ENCODE peak calls at places on chromosomes 11 and 22, in ten cellular contexts. Y is IMR-90; U is body of pancreas; E is breast epithelium; D is AG04450; Q is lung; H is activated CD8-positive, alpha-beta T cell treated with anti-CD3 and anti-CD28 coated beads for 36 hours; J is H9; X is H1; C is OCI-LY7. T is an unnamed sample.

GRCh38 chr22:49960967-49961600 is 512 bp downstream of the PIM3 start:
- DNase-seq in Y (no peak), U (peak), E (peak), D (no peak), Q (peak), H (peak), J (no peak), X (no peak), C (peak), T (no peak)

GRCh38 chr11:77381749-77382693 is 80.5 kb upstream of the GDPD4 start:
- DNase-seq in Y (peak), U (no peak), E (no peak), D (peak), Q (no peak), H (no peak), J (no peak), X (no peak), C (no peak), T (no peak)

GRCh38 chr22:50434849-50435700 is 39.8 kb downstream of the SBF1 start:
- DNase-seq in Y (no peak), U (no peak), E (peak), D (no peak), Q (no peak), H (no peak), J (no peak), X (no peak), C (no peak), T (no peak)

GRCh38 chr22:28656156-28656555 is 23.5 kb downstream of the TTC28 start:
- DNase-seq in Y (no peak), U (no peak), E (no peak), D (no peak), Q (no peak), H (no peak), J (no peak), X (no peak), C (no peak), T (no peak)

GRCh38 chr11:83249972-83250593 is 36.1 kb downstream of the CCDC90B start:
- DNase-seq in Y (peak), U (no peak), E (no peak), D (peak), Q (no peak), H (peak), J (no peak), X (no peak), C (peak), T (no peak)

GRCh38 chr11:8006349-8006977 is 19.3 kb downstream of the EIF3F start:
- DNase-seq in Y (peak), U (peak), E (peak), D (peak), Q (peak), H (peak), J (peak), X (no peak), C (peak), T (peak)

GRCh38 chr11:9089061-9089460 is 2.3 kb downstream of the SCUBE2 start:
- DNase-seq in Y (no peak), U (no peak), E (no peak), D (no peak), Q (no peak), H (no peak), J (no peak), X (no peak), C (no peak), T (no peak)

GRCh38 chr11:107562647-107563208 is 2.8 kb downstream of the ALKBH8 start:
- DNase-seq in Y (peak), U (no peak), E (no peak), D (no peak), Q (no peak), H (no peak), J (no peak), X (no peak), C (no peak), T (no peak)

GRCh38 chr11:120391297-120391696 is 55.1 kb downstream of the ARHGEF12 start:
- DNase-seq in Y (no peak), U (no peak), E (no peak), D (no peak), Q (no peak), H (no peak), J (no peak), X (no peak), C (no peak), T (no peak)

GRCh38 chr11:76629133-76629852 is 41.3 kb downstream of the LRRC32 start:
- DNase-seq in Y (peak), U (no peak), E (no peak), D (no peak), Q (peak), H (peak), J (no peak), X (no peak), C (no peak), T (no peak)

GRCh38 chr22:37483594-37484114 is 2.5 kb downstream of the MFNG start:
- DNase-seq in Y (no peak), U (no peak), E (no peak), D (no peak), Q (no peak), H (no peak), J (no peak), X (no peak), C (no peak), T (no peak)

GRCh38 chr11:35619030-35619753 is 932 bp downstream of the FJX1 start:
- DNase-seq in Y (peak), U (peak), E (no peak), D (no peak), Q (no peak), H (peak), J (peak), X (no peak), C (no peak), T (peak)

GRCh38 chr11:44623321-44623715 is 57.9 kb downstream of the CD82 start:
- DNase-seq in Y (no peak), U (peak), E (no peak), D (no peak), Q (peak), H (no peak), J (peak), X (no peak), C (no peak), T (peak)

DNA sequence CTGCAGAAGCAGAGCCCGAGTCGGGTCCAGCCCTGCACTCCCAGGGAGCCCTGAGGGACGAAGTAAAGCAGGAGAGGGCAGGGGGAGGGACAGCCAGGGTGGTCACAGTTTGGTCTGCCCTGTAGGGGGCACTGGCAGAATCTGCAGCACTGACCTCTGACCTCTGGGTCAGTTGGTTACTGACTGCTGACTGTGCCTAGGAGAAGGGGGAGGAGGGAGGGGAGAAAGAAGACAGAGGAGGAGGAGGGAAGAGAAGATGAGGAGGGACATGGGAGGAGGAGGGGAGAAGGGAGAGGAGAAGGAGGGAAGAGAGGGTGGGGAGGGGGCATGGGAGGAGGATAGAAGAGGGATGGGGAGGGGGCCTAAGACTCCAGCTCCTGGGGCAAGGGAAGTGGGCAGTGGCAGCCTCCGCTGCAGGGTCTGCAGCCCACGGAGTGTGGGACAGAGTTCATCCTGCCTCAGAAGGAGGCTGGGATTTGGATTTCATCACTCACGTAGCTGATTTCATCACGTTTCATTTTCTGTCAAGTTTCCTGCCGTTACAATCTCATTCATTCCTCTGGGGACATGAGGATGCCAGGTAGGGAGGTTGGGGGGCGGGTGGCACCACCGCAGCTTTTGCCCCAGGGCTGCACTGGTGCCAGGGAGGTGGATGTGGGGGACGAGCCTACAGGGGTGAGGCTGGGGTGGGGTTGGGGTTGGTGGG is 55.2 kb downstream of the FLRT1 start:
- DNase-seq in Y (peak), U (no peak), E (no peak), D (no peak), Q (no peak), H (no peak), J (no peak), X (no peak), C (peak), T (no peak)
- TF ChIP-seq CTCF in Y (no peak), U (no peak), E (no peak), D (no peak), Q (no peak), H (no peak), J (peak), X (peak), C (peak), T (no peak)

GRCh38 chr22:46761017-46761416 is 1.4 kb upstream of the TBC1D22A start:
- DNase-seq in Y (no peak), U (no peak), E (no peak), D (no peak), Q (no peak), H (no peak), J (no peak), X (no peak), C (no peak), T (no peak)

GRCh38 chr22:46761539-46762237 is 762 bp upstream of the TBC1D22A start:
- DNase-seq in Y (peak), U (no peak), E (no peak), D (no peak), Q (no peak), H (peak), J (no peak), X (no peak), C (peak), T (no peak)

GRCh38 chr22:46764140-46764680 is 1.8 kb downstream of the TBC1D22A start:
- DNase-seq in Y (peak), U (no peak), E (no peak), D (no peak), Q (no peak), H (no peak), J (no peak), X (no peak), C (no peak), T (no peak)

GRCh38 chr22:46763051-46763705 is 728 bp downstream of the TBC1D22A start:
- DNase-seq in Y (peak), U (no peak), E (no peak), D (no peak), Q (no peak), H (peak), J (no peak), X (no peak), C (peak), T (no peak)

DNA sequence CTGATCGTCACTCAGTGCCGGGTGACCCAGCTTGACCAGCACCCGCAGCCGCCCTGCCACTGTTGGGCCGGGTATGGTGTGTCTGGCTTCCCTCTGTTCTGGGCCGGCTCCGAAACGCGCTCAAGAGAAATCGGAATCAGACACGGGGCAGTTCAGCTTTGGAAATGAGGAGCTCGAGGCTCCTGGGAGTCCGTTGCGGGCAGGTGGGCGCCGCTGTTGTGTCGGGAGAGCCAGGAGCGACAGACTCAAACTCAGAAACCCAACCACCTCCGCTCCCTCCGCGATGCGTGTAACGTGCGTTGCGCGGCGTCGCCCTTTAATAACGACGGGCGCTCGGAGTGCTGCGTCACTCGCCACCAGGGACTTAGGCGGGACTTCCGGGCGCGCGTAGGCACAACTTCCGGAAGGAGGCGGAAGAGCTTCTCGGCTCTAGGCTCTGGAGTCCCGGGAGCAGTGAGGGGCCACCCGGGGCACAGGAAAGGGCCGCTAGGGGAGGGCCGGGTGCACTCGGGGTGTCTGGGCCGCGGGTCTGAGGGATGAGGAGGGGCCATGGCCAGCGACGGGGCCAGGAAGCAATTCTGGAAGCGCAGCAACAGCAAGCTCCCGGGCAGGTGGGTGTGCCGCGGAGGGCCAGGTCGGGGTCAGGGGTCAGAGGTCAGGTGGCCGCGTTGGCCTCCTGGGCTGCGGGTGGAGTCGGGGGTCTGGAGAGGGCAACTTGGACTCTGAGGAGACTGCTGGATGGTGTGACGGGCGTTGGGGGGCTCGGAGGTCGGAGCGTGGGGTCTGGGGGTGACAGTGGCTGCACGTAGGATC is at the start of gene TBC1D22A:
- DNase-seq in Y (peak), U (peak), E (peak), D (peak), Q (peak), H (peak), J (peak), X (peak), C (peak), T (peak)
- TF ChIP-seq CTCF in Y (no peak), U (no peak), E (no peak), D (no peak), Q (peak), H (no peak), J (no peak), X (no peak), C (no peak), T (no peak)

GRCh38 chr11:96050435-96051182 is 126.7 kb upstream of the MTMR2 start:
- DNase-seq in Y (peak), U (no peak), E (no peak), D (no peak), Q (no peak), H (no peak), J (no peak), X (no peak), C (no peak), T (no peak)
- TF ChIP-seq CTCF in Y (no peak), U (no peak), E (no peak), D (no peak), Q (no peak), H (no peak), J (peak), X (no peak), C (no peak), T (no peak)

DNA sequence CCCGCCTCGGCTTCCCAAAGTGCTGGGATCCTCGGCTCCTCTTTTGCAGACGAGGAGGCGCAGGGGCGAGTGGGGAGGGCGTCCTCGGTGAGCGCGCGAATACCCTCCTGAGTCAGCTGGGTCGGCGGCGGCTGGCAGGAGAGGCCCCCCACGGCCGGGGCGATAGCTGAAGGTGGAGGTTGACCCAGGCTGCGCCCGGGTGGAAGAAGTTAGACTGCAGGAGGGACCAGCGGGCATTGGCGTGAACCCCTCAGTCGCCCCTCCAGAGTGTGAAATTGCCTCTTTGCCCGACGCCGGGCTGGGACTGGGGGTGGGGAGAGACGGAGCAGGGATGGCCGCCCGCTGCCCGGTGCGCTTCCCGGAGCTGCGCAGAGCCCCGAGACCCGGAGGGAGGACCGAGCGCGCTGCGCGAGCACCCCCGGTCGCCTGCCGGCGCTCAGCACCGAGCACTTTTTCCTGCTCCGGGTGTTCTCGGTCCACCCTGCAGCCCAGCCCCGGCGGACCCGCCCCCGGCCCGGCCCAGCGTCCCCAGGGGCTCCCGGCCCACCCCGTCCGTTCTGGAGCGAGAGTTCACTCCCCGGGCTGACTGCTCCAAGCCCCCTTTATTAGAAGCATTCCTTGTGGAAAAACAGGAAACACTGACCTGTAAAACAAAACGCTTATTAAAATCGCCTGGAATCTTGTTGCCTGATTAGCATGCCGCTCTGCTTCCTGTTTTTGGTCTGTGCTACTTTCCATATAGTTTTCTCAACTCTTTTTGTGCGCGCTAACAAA is 13.7 kb upstream of the CPT1A start:
- DNase-seq in Y (peak), U (peak), E (no peak), D (no peak), Q (no peak), H (peak), J (peak), X (no peak), C (no peak), T (no peak)
- TF ChIP-seq CTCF in Y (peak), U (peak), E (no peak), D (no peak), Q (no peak), H (no peak), J (peak), X (no peak), C (no peak), T (no peak)